ENCODE peak calls at places on chromosomes 1 and 21, in seven cellular contexts. One of them, this sample, is unnamed.

GRCh38 chr1:86915737-86916235 is 1.4 kb downstream of the HS2ST1 start:
- DNase-seq in activated CD8-positive, alpha-beta memory T cell treated with anti-CD3 and anti-CD28 coated beads, Interleukin-2, amount 50 U/mL, for 48 hours: no peak
- DNase-seq in body of pancreas: no peak
- DNase-seq in amygdala: no peak
- DNase-seq in stimulated activated naive B cell treated with anti-CD40 and anti-IgM and Interleukin-4, amounts not matched to agents 10 μg/mL and 1 μg/mL and 100 μg/mL, for 72 hours: no peak
- DNase-seq in RWPE1: no peak
- DNase-seq in HEK293T: no peak
- DNase-seq in this sample: no peak

GRCh38 chr1:8015036-8015808 is 10.9 kb downstream of the ERRFI1 start:
- DNase-seq in RWPE1: peak; percentile 58
- DNase-seq in HEK293T: peak; percentile 50
- DNase-seq in activated CD8-positive, alpha-beta memory T cell treated with anti-CD3 and anti-CD28 coated beads, Interleukin-2, amount 50 U/mL, for 48 hours: no peak
- DNase-seq in stimulated activated naive B cell treated with anti-CD40 and anti-IgM and Interleukin-4, amounts not matched to agents 10 μg/mL and 1 μg/mL and 100 μg/mL, for 72 hours: peak; percentile 9
- DNase-seq in body of pancreas: no peak
- DNase-seq in amygdala: no peak
- DNase-seq in this sample: no peak

GRCh38 chr1:198497326-198498220 is 42.9 kb downstream of the ATP6V1G3 start:
- DNase-seq in stimulated activated naive B cell treated with anti-CD40 and anti-IgM and Interleukin-4, amounts not matched to agents 10 μg/mL and 1 μg/mL and 100 μg/mL, for 72 hours: no peak
- DNase-seq in activated CD8-positive, alpha-beta memory T cell treated with anti-CD3 and anti-CD28 coated beads, Interleukin-2, amount 50 U/mL, for 48 hours: no peak
- DNase-seq in body of pancreas: no peak
- DNase-seq in RWPE1: peak; percentile 39
- DNase-seq in amygdala: no peak
- DNase-seq in HEK293T: no peak
- DNase-seq in this sample: no peak

GRCh38 chr1:246447501-246447900 is 59.6 kb downstream of the SMYD3 start:
- DNase-seq in activated CD8-positive, alpha-beta memory T cell treated with anti-CD3 and anti-CD28 coated beads, Interleukin-2, amount 50 U/mL, for 48 hours: no peak
- DNase-seq in stimulated activated naive B cell treated with anti-CD40 and anti-IgM and Interleukin-4, amounts not matched to agents 10 μg/mL and 1 μg/mL and 100 μg/mL, for 72 hours: no peak
- DNase-seq in amygdala: no peak
- DNase-seq in RWPE1: no peak
- DNase-seq in HEK293T: no peak
- DNase-seq in body of pancreas: no peak
- DNase-seq in this sample: no peak

GRCh38 chr1:32307313-32307712 is 15.4 kb downstream of the HDAC1 start:
- DNase-seq in HEK293T: no peak
- DNase-seq in activated CD8-positive, alpha-beta memory T cell treated with anti-CD3 and anti-CD28 coated beads, Interleukin-2, amount 50 U/mL, for 48 hours: no peak
- DNase-seq in RWPE1: no peak
- DNase-seq in amygdala: no peak
- DNase-seq in body of pancreas: no peak
- DNase-seq in stimulated activated naive B cell treated with anti-CD40 and anti-IgM and Interleukin-4, amounts not matched to agents 10 μg/mL and 1 μg/mL and 100 μg/mL, for 72 hours: no peak
- DNase-seq in this sample: no peak

GRCh38 chr1:214380986-214381695 is 100.2 kb downstream of the SMYD2 start:
- DNase-seq in HEK293T: no peak
- DNase-seq in activated CD8-positive, alpha-beta memory T cell treated with anti-CD3 and anti-CD28 coated beads, Interleukin-2, amount 50 U/mL, for 48 hours: no peak
- DNase-seq in body of pancreas: no peak
- DNase-seq in stimulated activated naive B cell treated with anti-CD40 and anti-IgM and Interleukin-4, amounts not matched to agents 10 μg/mL and 1 μg/mL and 100 μg/mL, for 72 hours: no peak
- DNase-seq in amygdala: no peak
- DNase-seq in RWPE1: no peak
- DNase-seq in this sample: no peak

GRCh38 chr1:91604632-91605031 is 104.0 kb downstream of the CDC7 start:
- DNase-seq in body of pancreas: no peak
- DNase-seq in stimulated activated naive B cell treated with anti-CD40 and anti-IgM and Interleukin-4, amounts not matched to agents 10 μg/mL and 1 μg/mL and 100 μg/mL, for 72 hours: no peak
- DNase-seq in amygdala: no peak
- DNase-seq in activated CD8-positive, alpha-beta memory T cell treated with anti-CD3 and anti-CD28 coated beads, Interleukin-2, amount 50 U/mL, for 48 hours: no peak
- DNase-seq in HEK293T: no peak
- DNase-seq in RWPE1: no peak
- DNase-seq in this sample: no peak

GRCh38 chr1:233993651-233994050 is 89.2 kb downstream of the SLC35F3 start:
- DNase-seq in body of pancreas: no peak
- DNase-seq in stimulated activated naive B cell treated with anti-CD40 and anti-IgM and Interleukin-4, amounts not matched to agents 10 μg/mL and 1 μg/mL and 100 μg/mL, for 72 hours: no peak
- DNase-seq in activated CD8-positive, alpha-beta memory T cell treated with anti-CD3 and anti-CD28 coated beads, Interleukin-2, amount 50 U/mL, for 48 hours: no peak
- DNase-seq in RWPE1: peak; percentile 83
- DNase-seq in amygdala: no peak
- DNase-seq in HEK293T: no peak
- DNase-seq in this sample: no peak

GRCh38 chr1:220203816-220204215 is 68.4 kb downstream of the RAB3GAP2 start:
- DNase-seq in RWPE1: no peak
- DNase-seq in activated CD8-positive, alpha-beta memory T cell treated with anti-CD3 and anti-CD28 coated beads, Interleukin-2, amount 50 U/mL, for 48 hours: no peak
- DNase-seq in amygdala: no peak
- DNase-seq in stimulated activated naive B cell treated with anti-CD40 and anti-IgM and Interleukin-4, amounts not matched to agents 10 μg/mL and 1 μg/mL and 100 μg/mL, for 72 hours: no peak
- DNase-seq in HEK293T: no peak
- DNase-seq in body of pancreas: no peak
- DNase-seq in this sample: no peak

GRCh38 chr1:159879977-159880376 is 17.5 kb upstream of the VSIG8 start:
- DNase-seq in RWPE1: peak; percentile 92
- DNase-seq in body of pancreas: no peak
- DNase-seq in HEK293T: no peak
- DNase-seq in amygdala: no peak
- DNase-seq in stimulated activated naive B cell treated with anti-CD40 and anti-IgM and Interleukin-4, amounts not matched to agents 10 μg/mL and 1 μg/mL and 100 μg/mL, for 72 hours: no peak
- DNase-seq in activated CD8-positive, alpha-beta memory T cell treated with anti-CD3 and anti-CD28 coated beads, Interleukin-2, amount 50 U/mL, for 48 hours: no peak
- DNase-seq in this sample: no peak

GRCh38 chr1:56433056-56433577 is 146.2 kb downstream of the PLPP3 start:
- DNase-seq in RWPE1: no peak
- DNase-seq in HEK293T: no peak
- DNase-seq in stimulated activated naive B cell treated with anti-CD40 and anti-IgM and Interleukin-4, amounts not matched to agents 10 μg/mL and 1 μg/mL and 100 μg/mL, for 72 hours: peak; percentile 4
- DNase-seq in body of pancreas: no peak
- DNase-seq in activated CD8-positive, alpha-beta memory T cell treated with anti-CD3 and anti-CD28 coated beads, Interleukin-2, amount 50 U/mL, for 48 hours: no peak
- DNase-seq in amygdala: no peak
- DNase-seq in this sample: no peak

GRCh38 chr1:208243851-208244583 is at the start of gene PLXNA2:
- DNase-seq in activated CD8-positive, alpha-beta memory T cell treated with anti-CD3 and anti-CD28 coated beads, Interleukin-2, amount 50 U/mL, for 48 hours: peak; percentile 71
- DNase-seq in stimulated activated naive B cell treated with anti-CD40 and anti-IgM and Interleukin-4, amounts not matched to agents 10 μg/mL and 1 μg/mL and 100 μg/mL, for 72 hours: peak; percentile 48
- DNase-seq in body of pancreas: peak; percentile 88
- DNase-seq in HEK293T: peak; percentile 73
- DNase-seq in amygdala: no peak
- DNase-seq in RWPE1: peak; percentile 86
- DNase-seq in this sample: peak; percentile 85

GRCh38 chr1:233294991-233295774 is at the start of gene PCNX2:
- DNase-seq in amygdala: no peak
- DNase-seq in HEK293T: peak; percentile 93
- DNase-seq in activated CD8-positive, alpha-beta memory T cell treated with anti-CD3 and anti-CD28 coated beads, Interleukin-2, amount 50 U/mL, for 48 hours: peak; percentile 81
- DNase-seq in body of pancreas: peak; percentile 55
- DNase-seq in stimulated activated naive B cell treated with anti-CD40 and anti-IgM and Interleukin-4, amounts not matched to agents 10 μg/mL and 1 μg/mL and 100 μg/mL, for 72 hours: peak; percentile 49
- DNase-seq in RWPE1: peak; percentile 86
- DNase-seq in this sample: no peak

GRCh38 chr1:234240680-234241079 is 132.6 kb upstream of the COA6 start:
- DNase-seq in stimulated activated naive B cell treated with anti-CD40 and anti-IgM and Interleukin-4, amounts not matched to agents 10 μg/mL and 1 μg/mL and 100 μg/mL, for 72 hours: no peak
- DNase-seq in HEK293T: no peak
- DNase-seq in body of pancreas: no peak
- DNase-seq in activated CD8-positive, alpha-beta memory T cell treated with anti-CD3 and anti-CD28 coated beads, Interleukin-2, amount 50 U/mL, for 48 hours: no peak
- DNase-seq in amygdala: no peak
- DNase-seq in RWPE1: peak; percentile 27
- DNase-seq in this sample: no peak

GRCh38 chr1:119914071-119914470 is 17.8 kb upstream of the ADAM30 start:
- DNase-seq in activated CD8-positive, alpha-beta memory T cell treated with anti-CD3 and anti-CD28 coated beads, Interleukin-2, amount 50 U/mL, for 48 hours: no peak
- DNase-seq in body of pancreas: no peak
- DNase-seq in amygdala: no peak
- DNase-seq in HEK293T: no peak
- DNase-seq in RWPE1: no peak
- DNase-seq in stimulated activated naive B cell treated with anti-CD40 and anti-IgM and Interleukin-4, amounts not matched to agents 10 μg/mL and 1 μg/mL and 100 μg/mL, for 72 hours: no peak
- DNase-seq in this sample: no peak

GRCh38 chr1:143610196-143610595 is 361.6 kb downstream of the FAM72C start:
- DNase-seq in body of pancreas: no peak
- DNase-seq in amygdala: no peak
- DNase-seq in activated CD8-positive, alpha-beta memory T cell treated with anti-CD3 and anti-CD28 coated beads, Interleukin-2, amount 50 U/mL, for 48 hours: no peak
- DNase-seq in RWPE1: no peak
- DNase-seq in stimulated activated naive B cell treated with anti-CD40 and anti-IgM and Interleukin-4, amounts not matched to agents 10 μg/mL and 1 μg/mL and 100 μg/mL, for 72 hours: no peak
- DNase-seq in HEK293T: no peak
- DNase-seq in this sample: no peak

GRCh38 chr1:60265560-60266535 is 192.3 kb upstream of the C1orf87 start:
- DNase-seq in RWPE1: peak; percentile 1
- DNase-seq in body of pancreas: no peak
- DNase-seq in HEK293T: no peak
- DNase-seq in amygdala: no peak
- DNase-seq in activated CD8-positive, alpha-beta memory T cell treated with anti-CD3 and anti-CD28 coated beads, Interleukin-2, amount 50 U/mL, for 48 hours: no peak
- DNase-seq in stimulated activated naive B cell treated with anti-CD40 and anti-IgM and Interleukin-4, amounts not matched to agents 10 μg/mL and 1 μg/mL and 100 μg/mL, for 72 hours: no peak
- DNase-seq in this sample: no peak

GRCh38 chr1:187617776-187618175 is 789.0 kb downstream of the PLA2G4A start:
- DNase-seq in stimulated activated naive B cell treated with anti-CD40 and anti-IgM and Interleukin-4, amounts not matched to agents 10 μg/mL and 1 μg/mL and 100 μg/mL, for 72 hours: no peak
- DNase-seq in HEK293T: no peak
- DNase-seq in body of pancreas: no peak
- DNase-seq in activated CD8-positive, alpha-beta memory T cell treated with anti-CD3 and anti-CD28 coated beads, Interleukin-2, amount 50 U/mL, for 48 hours: no peak
- DNase-seq in RWPE1: no peak
- DNase-seq in amygdala: no peak
- DNase-seq in this sample: no peak

GRCh38 chr1:7329868-7330615 is 441.1 kb upstream of the VAMP3 start:
- DNase-seq in body of pancreas: no peak
- DNase-seq in RWPE1: no peak
- DNase-seq in stimulated activated naive B cell treated with anti-CD40 and anti-IgM and Interleukin-4, amounts not matched to agents 10 μg/mL and 1 μg/mL and 100 μg/mL, for 72 hours: no peak
- DNase-seq in activated CD8-positive, alpha-beta memory T cell treated with anti-CD3 and anti-CD28 coated beads, Interleukin-2, amount 50 U/mL, for 48 hours: peak; percentile 20
- DNase-seq in HEK293T: no peak
- DNase-seq in amygdala: no peak
- DNase-seq in this sample: peak; percentile 23

GRCh38 chr21:37001446-37001845 is 5.1 kb upstream of the RIPPLY3 start:
- DNase-seq in RWPE1: no peak
- DNase-seq in body of pancreas: no peak
- DNase-seq in stimulated activated naive B cell treated with anti-CD40 and anti-IgM and Interleukin-4, amounts not matched to agents 10 μg/mL and 1 μg/mL and 100 μg/mL, for 72 hours: no peak
- DNase-seq in activated CD8-positive, alpha-beta memory T cell treated with anti-CD3 and anti-CD28 coated beads, Interleukin-2, amount 50 U/mL, for 48 hours: no peak
- DNase-seq in HEK293T: no peak
- DNase-seq in amygdala: no peak
- DNase-seq in this sample: no peak

This sample was measured in right atrium auricular region.